ENCODE peak calls at places on chromosome 16, in six cellular contexts. J is K562, U is spleen, H is Peyer's patch, C is thyroid gland, V is A549. R is an unnamed sample.

GRCh38 chr16:23406546-23407240 is 46.3 kb downstream of the COG7 start:
- DNase-seq in J (no peak), U (peak), H (no peak), C (no peak), V (no peak), R (no peak)

GRCh38 chr16:89502319-89502843 is 5.8 kb upstream of the SPG7 start:
- DNase-seq in J (peak), U (no peak), H (peak), C (peak), V (peak), R (peak)

GRCh38 chr16:85829751-85830445 is 30.4 kb downstream of the COX4I1 start:
- DNase-seq in J (no peak), U (peak), H (peak), C (peak), V (no peak), R (no peak)

GRCh38 chr16:53736297-53736696 is 32.3 kb downstream of the FTO start:
- DNase-seq in J (no peak), U (no peak), H (no peak), C (no peak), V (no peak), R (no peak)

GRCh38 chr16:9364721-9365693 is 273.6 kb downstream of the HAPSTR1 start:
- DNase-seq in J (no peak), U (no peak), H (peak), C (peak), V (no peak), R (peak)

GRCh38 chr16:89984215-89984614 is 35.0 kb downstream of the DBNDD1 start:
- DNase-seq in J (no peak), U (no peak), H (no peak), C (no peak), V (no peak), R (no peak)

GRCh38 chr16:50246299-50247122 is 19.8 kb upstream of the ADCY7 start:
- DNase-seq in J (no peak), U (peak), H (no peak), C (no peak), V (no peak), R (no peak)

GRCh38 chr16:49639739-49640388 is 216.0 kb downstream of the ZNF423 start:
- DNase-seq in J (no peak), U (peak), H (no peak), C (no peak), V (no peak), R (no peak)

GRCh38 chr16:89312598-89313299 is 95.2 kb downstream of the ZNF778 start:
- DNase-seq in J (no peak), U (no peak), H (no peak), C (no peak), V (no peak), R (no peak)

GRCh38 chr16:55146939-55147338 is 177.1 kb upstream of the IRX6 start:
- DNase-seq in J (no peak), U (no peak), H (no peak), C (no peak), V (no peak), R (no peak)

GRCh38 chr16:4917117-4917516 is 19.8 kb downstream of the PPL start:
- DNase-seq in J (no peak), U (no peak), H (no peak), C (no peak), V (no peak), R (no peak)

GRCh38 chr16:65621640-65622039 is 499.8 kb upstream of the CDH11 start:
- DNase-seq in J (no peak), U (no peak), H (no peak), C (no peak), V (no peak), R (no peak)

GRCh38 chr16:15613676-15614075 is 29.3 kb downstream of the MARF1 start:
- DNase-seq in J (no peak), U (no peak), H (no peak), C (no peak), V (no peak), R (no peak)

GRCh38 chr16:78528265-78528664 is 428.8 kb downstream of the WWOX start:
- DNase-seq in J (no peak), U (no peak), H (no peak), C (no peak), V (no peak), R (no peak)

GRCh38 chr16:50741225-50741807 is 570 bp upstream of the CYLD start:
- DNase-seq in J (no peak), U (no peak), H (no peak), C (peak), V (no peak), R (no peak)

GRCh38 chr16:67391424-67392300 is 1.6 kb downstream of the TPPP3 start:
- DNase-seq in J (no peak), U (peak), H (peak), C (no peak), V (no peak), R (no peak)

GRCh38 chr16:89574681-89575246 is 794 bp upstream of the CPNE7 start:
- DNase-seq in J (peak), U (peak), H (peak), C (no peak), V (peak), R (no peak)

DNA sequence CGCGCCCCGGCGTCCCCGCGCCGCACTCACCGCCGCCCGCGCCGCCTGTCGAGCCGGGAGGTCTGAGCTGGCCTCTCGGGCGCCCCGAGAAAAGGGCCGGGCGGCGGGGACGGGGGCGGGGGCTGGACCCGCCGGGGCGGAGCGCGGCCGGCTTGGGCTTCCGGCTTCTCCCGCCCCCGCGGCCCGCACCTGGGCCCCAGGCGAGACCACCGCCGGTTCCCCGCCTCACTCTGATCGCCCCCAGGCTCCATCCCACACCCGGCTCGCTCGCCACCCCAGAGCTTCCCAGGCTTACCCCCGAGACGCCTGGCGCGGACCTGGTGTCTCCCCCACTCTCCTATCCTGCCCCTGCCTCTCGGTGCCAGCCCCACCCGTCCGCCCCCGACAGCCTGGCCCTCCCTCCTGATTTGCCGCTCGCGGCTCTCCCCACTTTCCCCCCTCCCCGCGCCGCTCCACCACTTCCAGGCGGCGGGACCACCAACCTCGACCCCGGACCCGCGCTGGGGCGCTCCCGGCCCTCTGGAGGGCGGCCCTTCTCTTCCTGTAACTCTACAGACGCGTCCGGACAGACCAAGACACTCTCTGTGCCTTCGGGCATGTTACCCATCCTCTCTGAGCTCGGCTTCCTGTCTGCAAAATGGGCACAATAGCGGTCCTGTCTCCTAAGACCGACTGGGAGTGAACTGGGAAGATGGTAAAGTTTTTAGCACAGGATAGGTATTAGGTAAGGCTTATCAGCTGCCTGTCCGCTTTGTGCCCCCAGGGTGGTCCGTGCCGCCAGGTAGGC is at the start of gene LITAF:
- DNase-seq in J (peak), U (peak), H (peak), C (peak), V (peak), R (peak)
- TF ChIP-seq POLR2A in J (no peak), U (no peak), H (peak), C (peak), V (peak), R (peak)

DNA sequence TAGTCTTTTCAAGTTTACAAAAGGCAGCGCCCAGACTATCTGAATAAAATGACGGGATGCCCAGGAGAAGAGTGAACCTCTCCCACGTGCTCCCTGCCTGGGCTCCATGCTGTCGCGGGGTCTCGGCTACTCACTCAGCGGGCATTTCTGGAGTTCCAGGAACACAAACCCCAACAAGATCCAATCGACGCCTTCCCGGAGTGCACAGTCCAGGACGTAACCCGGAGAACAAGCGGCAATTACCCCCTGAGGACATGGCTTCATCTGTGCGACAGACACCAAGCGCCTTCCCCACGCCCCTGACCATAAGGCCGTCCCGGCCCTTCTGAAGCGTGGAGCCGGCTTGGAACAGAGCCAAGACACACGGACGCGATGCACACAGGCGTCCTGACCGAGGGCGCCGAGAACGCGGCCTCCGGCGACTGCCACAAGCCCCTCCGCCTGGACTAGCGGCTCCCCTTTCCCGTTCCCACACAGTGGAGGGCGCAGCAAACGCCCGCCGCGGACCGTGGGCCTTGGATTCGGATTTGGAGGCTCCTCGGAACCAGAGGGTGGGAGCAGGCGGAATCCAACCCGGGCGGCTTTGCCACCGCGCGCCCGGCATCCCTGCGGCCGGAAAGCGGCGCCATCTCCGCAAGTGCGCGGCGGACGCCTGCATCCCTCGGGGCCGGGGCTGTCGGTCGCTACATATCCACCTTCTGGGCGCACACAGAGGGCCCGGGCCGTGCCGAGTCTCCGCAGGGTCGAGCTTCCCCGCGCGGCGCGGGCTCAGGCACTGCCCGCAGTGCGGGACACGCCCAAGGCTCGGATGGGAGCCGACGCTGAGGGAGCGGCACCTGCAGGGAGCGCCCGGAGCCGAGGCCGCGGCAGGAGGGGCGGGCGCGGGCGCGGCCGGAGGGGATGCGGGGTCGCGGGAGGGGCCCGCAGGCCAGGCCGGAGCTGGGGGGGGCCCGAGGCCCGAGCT is 725 bp downstream of the ABCA3 start:
- DNase-seq in J (peak), U (peak), H (peak), C (peak), V (peak), R (peak)
- TF ChIP-seq POLR2A in J (peak), U (no peak), H (no peak), C (no peak), V (peak), R (no peak)

DNA sequence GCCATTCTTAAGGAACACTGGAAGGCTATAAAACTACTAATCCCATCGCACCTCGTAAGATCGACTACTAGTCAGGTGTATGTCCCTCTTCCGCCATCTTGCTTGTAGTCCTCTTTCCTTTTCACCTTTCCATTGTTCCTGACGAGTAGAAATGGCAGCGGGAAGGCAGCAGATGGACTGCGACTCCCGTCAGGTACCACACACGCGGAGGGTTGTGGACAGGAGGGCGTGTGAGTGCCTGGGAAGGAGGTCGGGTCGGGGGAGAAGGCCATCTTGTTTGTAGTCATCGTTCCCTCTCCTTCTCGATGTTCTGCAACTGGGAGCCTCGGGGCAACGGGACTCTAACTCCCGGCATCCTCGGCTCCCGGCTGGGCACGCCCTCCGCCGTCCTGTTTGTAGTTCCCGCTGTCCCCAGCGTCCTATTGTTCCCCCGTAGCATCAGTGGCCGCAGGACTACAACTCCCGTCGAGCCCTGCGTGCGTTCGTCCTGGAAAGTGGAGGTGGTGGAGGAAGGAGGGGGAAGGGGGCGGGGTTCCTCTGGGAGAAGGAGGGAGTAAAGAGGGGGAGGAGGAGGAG is 324 bp upstream of the FBXL19 start:
- DNase-seq in J (peak), U (peak), H (peak), C (peak), V (peak), R (peak)
- TF ChIP-seq POLR2A in J (peak), U (no peak), H (no peak), C (peak), V (peak), R (peak)

GRCh38 chr16:30663820-30664528 is 5.7 kb downstream of the FBRS start:
- DNase-seq in J (no peak), U (no peak), H (no peak), C (no peak), V (no peak), R (no peak)
- TF ChIP-seq POLR2A in J (no peak), U (no peak), H (no peak), C (no peak), V (no peak), R (no peak)

DNA sequence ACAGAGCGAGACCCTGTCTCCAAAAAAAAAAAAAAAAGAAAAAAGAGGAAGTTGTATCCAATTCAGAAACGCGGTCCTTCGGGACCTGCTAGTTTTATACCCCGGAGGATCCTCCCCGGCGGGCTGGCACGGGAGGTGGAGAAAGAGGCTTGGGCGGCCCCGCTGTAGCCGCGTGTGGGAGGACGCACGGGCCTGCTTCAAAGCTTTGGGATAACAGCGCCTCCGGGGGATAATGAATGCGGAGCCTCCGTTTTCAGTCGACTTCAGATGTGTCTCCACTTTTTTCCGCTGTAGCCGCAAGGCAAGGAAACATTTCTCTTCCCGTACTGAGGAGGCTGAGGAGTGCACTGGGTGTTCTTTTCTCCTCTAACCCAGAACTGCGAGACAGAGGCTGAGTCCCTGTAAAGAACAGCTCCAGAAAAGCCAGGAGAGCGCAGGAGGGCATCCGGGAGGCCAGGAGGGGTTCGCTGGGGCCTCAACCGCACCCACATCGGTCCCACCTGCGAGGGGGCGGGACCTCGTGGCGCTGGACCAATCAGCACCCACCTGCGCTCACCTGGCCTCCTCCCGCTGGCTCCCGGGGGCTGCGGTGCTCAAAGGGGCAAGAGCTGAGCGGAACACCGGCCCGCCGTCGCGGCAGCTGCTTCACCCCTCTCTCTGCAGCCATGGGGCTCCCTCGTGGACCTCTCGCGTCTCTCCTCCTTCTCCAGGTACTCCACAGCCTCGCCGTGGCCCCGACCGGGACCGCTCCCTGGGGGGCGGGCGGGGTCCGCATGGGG is at the start of gene CDH3:
- DNase-seq in J (no peak), U (no peak), H (peak), C (peak), V (no peak), R (peak)
- TF ChIP-seq POLR2A in J (no peak), U (no peak), H (no peak), C (no peak), V (no peak), R (peak)

R was measured in prostate gland.